ENCODE peak calls at places on chromosomes 13 and 19, in six cellular contexts. E, O, D, U, W and N are unnamed samples.

GRCh38 chr19:15374105-15374651 is 5.4 kb downstream of the AKAP8 start:
- DNase-seq in O (no peak), D (no peak), E (no peak), U (no peak), W (no peak), N (no peak)

GRCh38 chr13:80399340-80400163 is 58.6 kb upstream of the SPRY2 start:
- DNase-seq in W (no peak), U (peak; percentile 57), O (no peak), E (peak; percentile 5), D (no peak), N (no peak)

GRCh38 chr13:83546476-83546875 is 335.8 kb downstream of the SLITRK1 start:
- DNase-seq in U (no peak), W (no peak), D (no peak), E (no peak), O (no peak), N (no peak)

GRCh38 chr13:113623491-113624234 is 34.3 kb downstream of the ATP4B start:
- DNase-seq in D (no peak), U (peak; percentile 30), O (no peak), W (no peak), E (no peak), N (no peak)

GRCh38 chr13:84192125-84192524 is 309.9 kb upstream of the SLITRK1 start:
- DNase-seq in E (peak; percentile 80), O (no peak), W (peak; percentile 54), D (no peak), U (no peak), N (peak; percentile 10)

GRCh38 chr13:27774169-27774568 is 18.1 kb upstream of the GSX1 start:
- DNase-seq in O (no peak), W (no peak), D (no peak), E (no peak), U (no peak), N (no peak)

GRCh38 chr13:66102864-66103263 is 1127.3 kb downstream of the PCDH9 start:
- DNase-seq in U (no peak), E (no peak), D (no peak), W (no peak), O (no peak), N (no peak)

GRCh38 chr13:79870123-79870522 is 389.2 kb downstream of the NDFIP2 start:
- DNase-seq in U (no peak), W (no peak), E (no peak), O (no peak), D (no peak), N (no peak)

GRCh38 chr13:60538566-60538965 is 141.5 kb downstream of the TDRD3 start:
- DNase-seq in U (no peak), E (no peak), D (no peak), O (no peak), W (no peak), N (no peak)

GRCh38 chr13:58097831-58098230 is 466.3 kb downstream of the PCDH17 start:
- DNase-seq in O (no peak), D (no peak), W (no peak), U (no peak), E (no peak), N (no peak)

GRCh38 chr19:31554360-31554759 is 205.1 kb upstream of the TSHZ3 start:
- DNase-seq in D (no peak), O (no peak), W (no peak), E (no peak), U (no peak), N (no peak)

GRCh38 chr13:52847322-52847681 is 1.1 kb downstream of the PCDH8 start:
- DNase-seq in O (no peak), U (no peak), W (no peak), D (no peak), E (no peak), N (no peak)

GRCh38 chr13:101811440-101811839 is 359.0 kb downstream of the ITGBL1 start:
- DNase-seq in W (no peak), D (no peak), U (no peak), O (no peak), E (no peak), N (no peak)

GRCh38 chr19:5123646-5124045 is 154.7 kb downstream of the KDM4B start:
- DNase-seq in U (no peak), O (no peak), E (no peak), W (no peak), D (no peak), N (no peak)

GRCh38 chr13:112592181-112592580 is 4.2 kb upstream of the TUBGCP3 start:
- DNase-seq in D (no peak), W (no peak), U (no peak), E (no peak), O (no peak), N (no peak)

GRCh38 chr13:21010621-21011020 is 50.8 kb downstream of the LATS2 start:
- DNase-seq in W (no peak), D (no peak), E (no peak), U (no peak), O (no peak), N (no peak)

GRCh38 chr13:73599232-73600128 is 534.7 kb downstream of the KLF12 start:
- DNase-seq in E (no peak), U (no peak), W (no peak), D (no peak), O (no peak), N (no peak)

GRCh38 chr19:46951236-46951986 is 68.2 kb upstream of the NPAS1 start:
- DNase-seq in U (no peak), D (no peak), E (no peak), O (no peak), W (no peak), N (no peak)

GRCh38 chr19:50514346-50515167 is 844 bp upstream of the ASPDH start:
- DNase-seq in O (peak; percentile 72), U (peak; percentile 30), W (no peak), E (no peak), D (no peak), N (no peak)